ENCODE peak calls at places on chromosome 20, in nine cellular contexts. J, Q, D, T, A, B, L, V and R are unnamed samples.

GRCh38 chr20:24892522-24892921 is 56.5 kb upstream of the CST7 start:
- DNase-seq in L (no peak), Q (no peak), A (peak; percentile 12), V (no peak), T (no peak), D (no peak), J (no peak), B (no peak), R (no peak)

GRCh38 chr20:17525650-17526049 is 5.5 kb downstream of the BFSP1 start:
- DNase-seq in J (no peak), A (peak; percentile 40), L (peak; percentile 17), D (peak; percentile 16), T (no peak), Q (peak; percentile 63), V (no peak), B (no peak), R (no peak)

GRCh38 chr20:11271319-11271718 is 597.5 kb upstream of the JAG1 start:
- DNase-seq in Q (no peak), B (no peak), A (no peak), J (peak; percentile 40), L (no peak), V (no peak), T (no peak), D (no peak), R (peak; percentile 68)

GRCh38 chr20:38177201-38177600 is 12.1 kb upstream of the TGM2 start:
- DNase-seq in J (no peak), Q (no peak), A (no peak), T (no peak), V (no peak), B (no peak), D (no peak), L (no peak), R (no peak)

GRCh38 chr20:3461911-3462677 is 8.7 kb upstream of the ATRN start:
- DNase-seq in B (no peak), L (no peak), Q (no peak), A (no peak), V (no peak), D (peak; percentile 25), J (no peak), T (no peak), R (no peak)

GRCh38 chr20:47546184-47547033 is 44.7 kb downstream of the NCOA3 start:
- DNase-seq in D (peak; percentile 76), Q (no peak), A (no peak), J (no peak), T (no peak), V (peak; percentile 79), B (no peak), L (peak; percentile 95), R (no peak)

GRCh38 chr20:62711703-62712101 is 3.1 kb downstream of the NTSR1 start:
- DNase-seq in V (no peak), L (no peak), A (no peak), J (no peak), D (no peak), Q (no peak), B (no peak), T (no peak), R (no peak)

GRCh38 chr20:19864130-19864529 is 106.1 kb downstream of the RIN2 start:
- DNase-seq in J (no peak), A (no peak), T (no peak), L (no peak), Q (no peak), V (no peak), D (peak; percentile 15), B (no peak), R (no peak)

GRCh38 chr20:53937330-53937729 is 133.1 kb downstream of the BCAS1 start:
- DNase-seq in Q (no peak), B (no peak), A (no peak), D (peak; percentile 45), J (no peak), V (no peak), L (no peak), T (no peak), R (no peak)

GRCh38 chr20:18144541-18145099 is 7.0 kb downstream of the KAT14 start:
- DNase-seq in V (no peak), J (no peak), Q (no peak), D (no peak), L (no peak), B (no peak), T (no peak), A (no peak), R (no peak)

GRCh38 chr20:49559411-49560081 is 8.4 kb downstream of the PTGIS start:
- DNase-seq in Q (no peak), L (peak; percentile 70), D (peak; percentile 98), J (no peak), B (no peak), A (no peak), T (no peak), V (peak; percentile 84), R (no peak)

GRCh38 chr20:46307139-46307998 is 929 bp downstream of the CDH22 start:
- DNase-seq in D (peak; percentile 48), L (peak; percentile 4), V (no peak), B (peak; percentile 51), T (peak; percentile 36), Q (peak; percentile 77), A (peak; percentile 27), J (peak; percentile 67), R (peak; percentile 81)

GRCh38 chr20:46309945-46310344 is 1.6 kb upstream of the CDH22 start:
- DNase-seq in B (no peak), J (no peak), D (no peak), Q (no peak), L (no peak), T (no peak), A (no peak), V (no peak), R (no peak)

GRCh38 chr20:46306743-46307138 is 1.6 kb downstream of the CDH22 start:
- DNase-seq in V (no peak), L (no peak), J (no peak), B (no peak), D (no peak), A (no peak), T (no peak), Q (no peak), R (no peak)

GRCh38 chr20:46307999-46308257 is 370 bp downstream of the CDH22 start:
- DNase-seq in T (no peak), J (peak; percentile 8), A (no peak), L (no peak), B (no peak), Q (no peak), D (no peak), V (no peak), R (no peak)

DNA sequence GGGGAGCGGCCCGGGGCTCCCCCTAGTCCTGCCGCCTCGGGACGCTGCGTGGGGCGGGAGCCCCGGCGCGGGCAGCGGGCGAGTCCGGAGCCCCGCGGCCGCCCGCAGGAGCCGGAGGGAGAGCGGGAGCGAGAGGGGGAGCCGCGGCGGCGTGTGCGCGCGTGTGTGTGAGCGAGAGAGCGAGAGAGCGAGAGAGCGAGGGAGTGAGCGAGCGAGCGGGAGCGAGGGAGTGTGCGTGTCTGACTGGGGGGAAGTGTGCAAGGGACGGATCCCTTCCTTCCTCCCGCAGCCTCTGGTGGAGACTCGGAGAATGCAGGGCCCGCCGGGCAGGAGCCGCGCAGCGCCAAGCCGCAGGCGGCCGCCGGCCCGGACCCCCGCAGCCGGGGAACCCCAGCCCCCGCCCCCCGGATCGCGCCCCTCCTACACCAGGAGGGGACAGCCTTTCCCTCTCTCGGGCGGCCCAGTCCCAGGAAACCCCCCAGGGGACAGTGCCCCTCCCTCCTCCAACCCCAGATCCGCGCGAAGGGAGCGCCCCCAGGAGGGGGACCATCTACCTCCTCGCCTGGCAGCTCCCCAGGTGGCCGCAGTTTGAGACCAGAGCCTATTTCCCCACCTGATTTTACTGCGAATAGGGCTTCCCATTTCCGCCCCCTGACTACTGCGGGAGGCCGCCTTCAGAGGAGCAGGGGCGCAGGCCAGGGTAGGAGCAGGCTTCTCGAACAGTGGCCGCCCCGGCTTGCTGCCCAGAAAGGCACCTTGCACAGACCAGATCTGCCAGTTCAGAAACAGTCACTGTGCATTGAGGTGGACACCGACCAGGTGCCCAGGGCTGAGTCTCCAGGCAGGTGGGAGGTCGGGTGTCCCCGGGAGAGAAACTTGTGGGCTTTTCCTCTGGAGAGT is at the start of gene CDH22:
- DNase-seq in D (peak; percentile 26), B (peak; percentile 57), V (no peak), L (peak; percentile 18), J (peak; percentile 69), Q (peak; percentile 13), T (peak; percentile 47), A (no peak), R (peak; percentile 83)
- TF ChIP-seq CTCF in D (no peak), B (peak; percentile 63), V (peak; percentile 27), L (peak; percentile 9), J (peak; percentile 40), Q (no peak), T (peak; percentile 63), A (no peak), R (peak; percentile 71)

DNA sequence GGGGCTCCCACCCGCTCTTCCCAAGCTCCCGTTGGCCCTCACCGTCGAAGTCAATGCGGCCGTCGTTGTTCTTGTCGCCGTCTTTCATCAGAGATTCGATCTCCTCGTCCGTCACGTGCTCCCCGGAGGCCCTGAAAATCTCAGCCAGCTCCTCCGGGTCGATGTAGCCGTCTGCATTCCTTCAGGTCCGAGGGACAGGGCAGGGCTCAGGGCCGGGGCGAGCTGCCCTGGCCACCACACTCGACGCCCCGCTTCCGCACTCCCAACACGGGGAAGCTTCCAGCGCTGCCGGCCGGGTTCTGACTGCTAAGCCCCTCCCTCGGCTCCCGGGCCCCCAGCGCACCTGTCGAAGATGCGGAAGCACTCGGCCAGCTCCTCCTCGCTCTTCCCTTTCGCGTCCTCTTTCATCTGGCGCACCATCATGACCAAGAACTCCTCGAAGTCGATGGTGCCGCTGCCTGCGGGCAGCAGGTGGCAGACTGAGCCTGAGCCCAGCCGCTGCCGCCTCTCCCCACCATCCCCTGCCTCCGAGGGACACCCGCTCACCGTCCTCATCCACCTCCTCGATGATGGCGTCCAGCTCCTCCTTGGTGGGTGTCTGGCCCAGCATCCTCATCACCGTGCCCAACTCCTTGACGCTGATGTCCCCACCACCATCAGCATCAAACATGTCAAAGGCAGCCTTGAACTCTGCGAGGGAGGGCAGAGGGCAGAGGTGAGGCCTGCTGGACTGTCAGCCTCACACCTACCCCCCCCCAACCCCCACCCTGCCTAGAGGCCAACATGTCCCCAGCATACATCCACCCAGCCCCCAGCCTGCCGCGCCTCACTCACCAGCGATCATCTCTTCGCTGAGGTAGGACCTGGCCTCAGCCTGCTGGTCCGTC is 2.9 kb downstream of the TNNC2 start:
- DNase-seq in B (no peak), D (peak; percentile 52), A (peak; percentile 63), J (peak; percentile 37), L (no peak), T (peak; percentile 15), V (no peak), Q (peak; percentile 52), R (peak; percentile 45)
- TF ChIP-seq CTCF in B (peak; percentile 37), D (peak; percentile 46), A (peak; percentile 42), J (no peak), L (no peak), T (peak; percentile 36), V (peak; percentile 58), Q (peak; percentile 17), R (no peak)

DNA sequence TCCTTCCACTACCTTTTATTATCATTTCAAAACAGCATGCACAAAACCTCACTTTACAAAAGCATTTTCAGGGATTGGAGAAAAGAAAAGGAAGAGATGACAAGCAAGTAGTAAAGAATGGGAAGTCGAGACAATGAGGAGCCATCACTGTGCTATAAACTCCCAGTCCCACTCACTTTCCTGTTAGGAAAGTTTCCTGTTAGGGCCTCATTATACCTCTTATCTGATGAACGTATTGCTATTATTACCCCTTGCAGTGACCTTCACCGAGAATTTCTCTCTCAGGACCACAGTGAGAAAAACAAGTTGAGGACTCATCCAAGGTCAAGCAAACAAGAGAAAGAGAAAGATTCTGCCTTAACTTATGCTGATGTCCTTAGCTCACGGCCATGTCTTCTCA is 28.8 kb downstream of the LAMP5 start:
- DNase-seq in J (no peak), T (no peak), L (no peak), A (no peak), D (no peak), V (no peak), B (no peak), Q (no peak), R (no peak)
- TF ChIP-seq CTCF in J (no peak), T (no peak), L (no peak), A (no peak), D (no peak), V (no peak), B (no peak), Q (no peak), R (no peak)

GRCh38 chr20:43205699-43206098 is 16.0 kb upstream of the PTPRT start:
- DNase-seq in L (no peak), D (no peak), Q (no peak), V (no peak), B (no peak), J (no peak), T (no peak), A (no peak), R (no peak)
- TF ChIP-seq CTCF in L (no peak), D (no peak), Q (no peak), V (no peak), B (peak; percentile 20), J (no peak), T (no peak), A (no peak), R (peak; percentile 18)